ENCODE peak calls at places on chromosome 12, in ten cellular contexts. One of them, this sample, is unnamed.
A peak's percentile ranks its signal among the peaks of the same experiment; 100 is the strongest.

GRCh38 chr12:4214912-4215861 is 58.4 kb upstream of the CCND2 start:
- DNase-seq in activated CD8-positive, alpha-beta memory T cell treated with anti-CD3 and anti-CD28 coated beads for 24 hours: peak; percentile 69
- DNase-seq in stimulated activated naive B cell treated with anti-CD40 and anti-IgM and Interleukin-4, amounts not matched to agents 10 μg/mL and 1 μg/mL and 100 μg/mL, for 72 hours: peak; percentile 87
- DNase-seq in Peyer's patch: peak; percentile 60
- DNase-seq in OCI-LY7: no peak
- DNase-seq in fibroblast of mammary gland: no peak
- DNase-seq in activated T-cell treated with anti-CD3 and anti-CD28 coated beads for 1 hour: no peak
- DNase-seq in DMS79: no peak
- DNase-seq in AG09319: no peak
- DNase-seq in T47D: no peak
- DNase-seq in this sample: peak; percentile 85

GRCh38 chr12:6867407-6868210 is at the start of gene TPI1:
- DNase-seq in activated T-cell treated with anti-CD3 and anti-CD28 coated beads for 1 hour: peak; percentile 68
- DNase-seq in AG09319: peak; percentile 52
- DNase-seq in Peyer's patch: peak; percentile 85
- DNase-seq in T47D: peak; percentile 19
- DNase-seq in OCI-LY7: peak; percentile 79
- DNase-seq in fibroblast of mammary gland: peak; percentile 70
- DNase-seq in DMS79: peak; percentile 27
- DNase-seq in stimulated activated naive B cell treated with anti-CD40 and anti-IgM and Interleukin-4, amounts not matched to agents 10 μg/mL and 1 μg/mL and 100 μg/mL, for 72 hours: peak; percentile 70
- DNase-seq in activated CD8-positive, alpha-beta memory T cell treated with anti-CD3 and anti-CD28 coated beads for 24 hours: peak; percentile 90
- DNase-seq in this sample: peak; percentile 92

GRCh38 chr12:7107181-7108041 is 1.6 kb downstream of the C1RL start:
- DNase-seq in DMS79: no peak
- DNase-seq in activated CD8-positive, alpha-beta memory T cell treated with anti-CD3 and anti-CD28 coated beads for 24 hours: no peak
- DNase-seq in AG09319: no peak
- DNase-seq in T47D: no peak
- DNase-seq in stimulated activated naive B cell treated with anti-CD40 and anti-IgM and Interleukin-4, amounts not matched to agents 10 μg/mL and 1 μg/mL and 100 μg/mL, for 72 hours: no peak
- DNase-seq in OCI-LY7: no peak
- DNase-seq in activated T-cell treated with anti-CD3 and anti-CD28 coated beads for 1 hour: no peak
- DNase-seq in fibroblast of mammary gland: no peak
- DNase-seq in Peyer's patch: no peak
- DNase-seq in this sample: peak; percentile 34

GRCh38 chr12:7557227-7557626 is 53.6 kb upstream of the CD163 start:
- DNase-seq in activated CD8-positive, alpha-beta memory T cell treated with anti-CD3 and anti-CD28 coated beads for 24 hours: no peak
- DNase-seq in stimulated activated naive B cell treated with anti-CD40 and anti-IgM and Interleukin-4, amounts not matched to agents 10 μg/mL and 1 μg/mL and 100 μg/mL, for 72 hours: no peak
- DNase-seq in AG09319: no peak
- DNase-seq in DMS79: no peak
- DNase-seq in activated T-cell treated with anti-CD3 and anti-CD28 coated beads for 1 hour: no peak
- DNase-seq in OCI-LY7: no peak
- DNase-seq in T47D: no peak
- DNase-seq in fibroblast of mammary gland: peak; percentile 15
- DNase-seq in Peyer's patch: no peak
- DNase-seq in this sample: no peak

GRCh38 chr12:96985515-96986362 is 78.7 kb downstream of the NEDD1 start:
- DNase-seq in OCI-LY7: peak; percentile 27
- DNase-seq in fibroblast of mammary gland: no peak
- DNase-seq in AG09319: no peak
- DNase-seq in DMS79: peak; percentile 36
- DNase-seq in stimulated activated naive B cell treated with anti-CD40 and anti-IgM and Interleukin-4, amounts not matched to agents 10 μg/mL and 1 μg/mL and 100 μg/mL, for 72 hours: peak; percentile 19
- DNase-seq in Peyer's patch: no peak
- DNase-seq in activated T-cell treated with anti-CD3 and anti-CD28 coated beads for 1 hour: peak; percentile 20
- DNase-seq in activated CD8-positive, alpha-beta memory T cell treated with anti-CD3 and anti-CD28 coated beads for 24 hours: peak; percentile 81
- DNase-seq in T47D: peak; percentile 40
- DNase-seq in this sample: peak; percentile 36

GRCh38 chr12:112842441-112842840 is 50.9 kb downstream of the RPH3A start:
- DNase-seq in stimulated activated naive B cell treated with anti-CD40 and anti-IgM and Interleukin-4, amounts not matched to agents 10 μg/mL and 1 μg/mL and 100 μg/mL, for 72 hours: no peak
- DNase-seq in AG09319: no peak
- DNase-seq in activated T-cell treated with anti-CD3 and anti-CD28 coated beads for 1 hour: no peak
- DNase-seq in fibroblast of mammary gland: no peak
- DNase-seq in Peyer's patch: no peak
- DNase-seq in OCI-LY7: no peak
- DNase-seq in T47D: no peak
- DNase-seq in activated CD8-positive, alpha-beta memory T cell treated with anti-CD3 and anti-CD28 coated beads for 24 hours: no peak
- DNase-seq in DMS79: no peak
- DNase-seq in this sample: no peak

GRCh38 chr12:117854339-117855012 is 114.3 kb downstream of the KSR2 start:
- DNase-seq in DMS79: peak; percentile 20
- DNase-seq in activated CD8-positive, alpha-beta memory T cell treated with anti-CD3 and anti-CD28 coated beads for 24 hours: peak; percentile 69
- DNase-seq in OCI-LY7: peak; percentile 66
- DNase-seq in fibroblast of mammary gland: peak; percentile 60
- DNase-seq in AG09319: no peak
- DNase-seq in T47D: peak; percentile 50
- DNase-seq in activated T-cell treated with anti-CD3 and anti-CD28 coated beads for 1 hour: no peak
- DNase-seq in Peyer's patch: no peak
- DNase-seq in stimulated activated naive B cell treated with anti-CD40 and anti-IgM and Interleukin-4, amounts not matched to agents 10 μg/mL and 1 μg/mL and 100 μg/mL, for 72 hours: peak; percentile 46
- DNase-seq in this sample: peak; percentile 60

GRCh38 chr12:126033746-126034145 is 968.5 kb downstream of the AACS start:
- DNase-seq in OCI-LY7: no peak
- DNase-seq in AG09319: no peak
- DNase-seq in DMS79: no peak
- DNase-seq in activated T-cell treated with anti-CD3 and anti-CD28 coated beads for 1 hour: no peak
- DNase-seq in activated CD8-positive, alpha-beta memory T cell treated with anti-CD3 and anti-CD28 coated beads for 24 hours: no peak
- DNase-seq in stimulated activated naive B cell treated with anti-CD40 and anti-IgM and Interleukin-4, amounts not matched to agents 10 μg/mL and 1 μg/mL and 100 μg/mL, for 72 hours: no peak
- DNase-seq in T47D: no peak
- DNase-seq in fibroblast of mammary gland: no peak
- DNase-seq in Peyer's patch: no peak
- DNase-seq in this sample: no peak

GRCh38 chr12:41361791-41362190 is 173.7 kb downstream of the PDZRN4 start:
- DNase-seq in activated CD8-positive, alpha-beta memory T cell treated with anti-CD3 and anti-CD28 coated beads for 24 hours: no peak
- DNase-seq in stimulated activated naive B cell treated with anti-CD40 and anti-IgM and Interleukin-4, amounts not matched to agents 10 μg/mL and 1 μg/mL and 100 μg/mL, for 72 hours: no peak
- DNase-seq in activated T-cell treated with anti-CD3 and anti-CD28 coated beads for 1 hour: no peak
- DNase-seq in fibroblast of mammary gland: no peak
- DNase-seq in Peyer's patch: no peak
- DNase-seq in AG09319: no peak
- DNase-seq in DMS79: peak; percentile 39
- DNase-seq in OCI-LY7: no peak
- DNase-seq in T47D: no peak
- DNase-seq in this sample: no peak

GRCh38 chr12:113254298-113254697 is 33.0 kb downstream of the TPCN1 start:
- DNase-seq in T47D: no peak
- DNase-seq in AG09319: no peak
- DNase-seq in Peyer's patch: no peak
- DNase-seq in stimulated activated naive B cell treated with anti-CD40 and anti-IgM and Interleukin-4, amounts not matched to agents 10 μg/mL and 1 μg/mL and 100 μg/mL, for 72 hours: no peak
- DNase-seq in fibroblast of mammary gland: no peak
- DNase-seq in OCI-LY7: no peak
- DNase-seq in activated T-cell treated with anti-CD3 and anti-CD28 coated beads for 1 hour: no peak
- DNase-seq in activated CD8-positive, alpha-beta memory T cell treated with anti-CD3 and anti-CD28 coated beads for 24 hours: no peak
- DNase-seq in DMS79: no peak
- DNase-seq in this sample: no peak

GRCh38 chr12:6773662-6774351 is 1.5 kb downstream of the LAG3 start:
- DNase-seq in fibroblast of mammary gland: no peak
- DNase-seq in stimulated activated naive B cell treated with anti-CD40 and anti-IgM and Interleukin-4, amounts not matched to agents 10 μg/mL and 1 μg/mL and 100 μg/mL, for 72 hours: no peak
- DNase-seq in DMS79: no peak
- DNase-seq in activated T-cell treated with anti-CD3 and anti-CD28 coated beads for 1 hour: no peak
- DNase-seq in AG09319: no peak
- DNase-seq in activated CD8-positive, alpha-beta memory T cell treated with anti-CD3 and anti-CD28 coated beads for 24 hours: peak; percentile 89
- DNase-seq in OCI-LY7: no peak
- DNase-seq in Peyer's patch: no peak
- DNase-seq in T47D: no peak
- DNase-seq in this sample: no peak

GRCh38 chr12:100674009-100674888 is 100.8 kb downstream of the GAS2L3 start:
- DNase-seq in OCI-LY7: no peak
- DNase-seq in activated CD8-positive, alpha-beta memory T cell treated with anti-CD3 and anti-CD28 coated beads for 24 hours: no peak
- DNase-seq in Peyer's patch: no peak
- DNase-seq in activated T-cell treated with anti-CD3 and anti-CD28 coated beads for 1 hour: no peak
- DNase-seq in fibroblast of mammary gland: no peak
- DNase-seq in DMS79: no peak
- DNase-seq in T47D: no peak
- DNase-seq in stimulated activated naive B cell treated with anti-CD40 and anti-IgM and Interleukin-4, amounts not matched to agents 10 μg/mL and 1 μg/mL and 100 μg/mL, for 72 hours: no peak
- DNase-seq in AG09319: no peak
- DNase-seq in this sample: no peak

GRCh38 chr12:74381968-74382367 is 155.7 kb upstream of the ATXN7L3B start:
- DNase-seq in fibroblast of mammary gland: no peak
- DNase-seq in Peyer's patch: no peak
- DNase-seq in activated CD8-positive, alpha-beta memory T cell treated with anti-CD3 and anti-CD28 coated beads for 24 hours: no peak
- DNase-seq in stimulated activated naive B cell treated with anti-CD40 and anti-IgM and Interleukin-4, amounts not matched to agents 10 μg/mL and 1 μg/mL and 100 μg/mL, for 72 hours: no peak
- DNase-seq in activated T-cell treated with anti-CD3 and anti-CD28 coated beads for 1 hour: no peak
- DNase-seq in T47D: no peak
- DNase-seq in OCI-LY7: no peak
- DNase-seq in DMS79: no peak
- DNase-seq in AG09319: no peak
- DNase-seq in this sample: no peak

GRCh38 chr12:81084848-81085350 is 7.0 kb downstream of the ACSS3 start:
- DNase-seq in fibroblast of mammary gland: no peak
- DNase-seq in T47D: no peak
- DNase-seq in AG09319: no peak
- DNase-seq in activated CD8-positive, alpha-beta memory T cell treated with anti-CD3 and anti-CD28 coated beads for 24 hours: no peak
- DNase-seq in activated T-cell treated with anti-CD3 and anti-CD28 coated beads for 1 hour: no peak
- DNase-seq in Peyer's patch: no peak
- DNase-seq in OCI-LY7: no peak
- DNase-seq in DMS79: no peak
- DNase-seq in stimulated activated naive B cell treated with anti-CD40 and anti-IgM and Interleukin-4, amounts not matched to agents 10 μg/mL and 1 μg/mL and 100 μg/mL, for 72 hours: no peak
- DNase-seq in this sample: no peak

GRCh38 chr12:1605129-1606020 is 11.0 kb upstream of the FBXL14 start:
- DNase-seq in T47D: peak; percentile 58
- DNase-seq in OCI-LY7: peak; percentile 85
- DNase-seq in activated T-cell treated with anti-CD3 and anti-CD28 coated beads for 1 hour: peak; percentile 39
- DNase-seq in stimulated activated naive B cell treated with anti-CD40 and anti-IgM and Interleukin-4, amounts not matched to agents 10 μg/mL and 1 μg/mL and 100 μg/mL, for 72 hours: peak; percentile 43
- DNase-seq in AG09319: peak; percentile 92
- DNase-seq in activated CD8-positive, alpha-beta memory T cell treated with anti-CD3 and anti-CD28 coated beads for 24 hours: peak; percentile 75
- DNase-seq in DMS79: peak; percentile 77
- DNase-seq in fibroblast of mammary gland: peak; percentile 85
- DNase-seq in Peyer's patch: peak; percentile 65
- DNase-seq in this sample: peak; percentile 88

GRCh38 chr12:49296034-49296835 is 1.3 kb downstream of the PRPH start:
- DNase-seq in OCI-LY7: peak; percentile 69
- DNase-seq in fibroblast of mammary gland: no peak
- DNase-seq in activated T-cell treated with anti-CD3 and anti-CD28 coated beads for 1 hour: peak; percentile 51
- DNase-seq in stimulated activated naive B cell treated with anti-CD40 and anti-IgM and Interleukin-4, amounts not matched to agents 10 μg/mL and 1 μg/mL and 100 μg/mL, for 72 hours: peak; percentile 38
- DNase-seq in activated CD8-positive, alpha-beta memory T cell treated with anti-CD3 and anti-CD28 coated beads for 24 hours: peak; percentile 86
- DNase-seq in Peyer's patch: peak; percentile 24
- DNase-seq in DMS79: no peak
- DNase-seq in T47D: peak; percentile 77
- DNase-seq in AG09319: no peak
- DNase-seq in this sample: peak; percentile 61

GRCh38 chr12:26197832-26198231 is 2.5 kb downstream of the SSPN start:
- DNase-seq in stimulated activated naive B cell treated with anti-CD40 and anti-IgM and Interleukin-4, amounts not matched to agents 10 μg/mL and 1 μg/mL and 100 μg/mL, for 72 hours: no peak
- DNase-seq in Peyer's patch: no peak
- DNase-seq in fibroblast of mammary gland: no peak
- DNase-seq in activated CD8-positive, alpha-beta memory T cell treated with anti-CD3 and anti-CD28 coated beads for 24 hours: no peak
- DNase-seq in activated T-cell treated with anti-CD3 and anti-CD28 coated beads for 1 hour: no peak
- DNase-seq in AG09319: no peak
- DNase-seq in T47D: no peak
- DNase-seq in OCI-LY7: no peak
- DNase-seq in DMS79: no peak
- DNase-seq in this sample: no peak

GRCh38 chr12:90010089-90010488 is 301.5 kb upstream of the ATP2B1 start:
- DNase-seq in DMS79: no peak
- DNase-seq in fibroblast of mammary gland: no peak
- DNase-seq in AG09319: no peak
- DNase-seq in stimulated activated naive B cell treated with anti-CD40 and anti-IgM and Interleukin-4, amounts not matched to agents 10 μg/mL and 1 μg/mL and 100 μg/mL, for 72 hours: no peak
- DNase-seq in T47D: no peak
- DNase-seq in activated CD8-positive, alpha-beta memory T cell treated with anti-CD3 and anti-CD28 coated beads for 24 hours: no peak
- DNase-seq in OCI-LY7: no peak
- DNase-seq in Peyer's patch: no peak
- DNase-seq in activated T-cell treated with anti-CD3 and anti-CD28 coated beads for 1 hour: no peak
- DNase-seq in this sample: no peak

GRCh38 chr12:5661820-5662219 is 229.9 kb downstream of the NTF3 start:
- DNase-seq in activated CD8-positive, alpha-beta memory T cell treated with anti-CD3 and anti-CD28 coated beads for 24 hours: no peak
- DNase-seq in T47D: no peak
- DNase-seq in Peyer's patch: no peak
- DNase-seq in stimulated activated naive B cell treated with anti-CD40 and anti-IgM and Interleukin-4, amounts not matched to agents 10 μg/mL and 1 μg/mL and 100 μg/mL, for 72 hours: no peak
- DNase-seq in DMS79: no peak
- DNase-seq in activated T-cell treated with anti-CD3 and anti-CD28 coated beads for 1 hour: no peak
- DNase-seq in fibroblast of mammary gland: no peak
- DNase-seq in OCI-LY7: no peak
- DNase-seq in AG09319: no peak
- DNase-seq in this sample: no peak

GRCh38 chr12:64160718-64161060 is 61.4 kb downstream of the KICS2 start:
- DNase-seq in Peyer's patch: no peak
- DNase-seq in activated CD8-positive, alpha-beta memory T cell treated with anti-CD3 and anti-CD28 coated beads for 24 hours: no peak
- DNase-seq in DMS79: no peak
- DNase-seq in AG09319: no peak
- DNase-seq in OCI-LY7: no peak
- DNase-seq in stimulated activated naive B cell treated with anti-CD40 and anti-IgM and Interleukin-4, amounts not matched to agents 10 μg/mL and 1 μg/mL and 100 μg/mL, for 72 hours: no peak
- DNase-seq in activated T-cell treated with anti-CD3 and anti-CD28 coated beads for 1 hour: no peak
- DNase-seq in T47D: no peak
- DNase-seq in fibroblast of mammary gland: peak; percentile 84
- DNase-seq in this sample: no peak

GRCh38 chr12:132429932-132430643 is 59.9 kb upstream of the FBRSL1 start:
- DNase-seq in activated CD8-positive, alpha-beta memory T cell treated with anti-CD3 and anti-CD28 coated beads for 24 hours: peak; percentile 76
- DNase-seq in activated T-cell treated with anti-CD3 and anti-CD28 coated beads for 1 hour: peak; percentile 46
- DNase-seq in DMS79: peak; percentile 86
- DNase-seq in stimulated activated naive B cell treated with anti-CD40 and anti-IgM and Interleukin-4, amounts not matched to agents 10 μg/mL and 1 μg/mL and 100 μg/mL, for 72 hours: peak; percentile 50
- DNase-seq in OCI-LY7: peak; percentile 86
- DNase-seq in T47D: no peak
- DNase-seq in Peyer's patch: peak; percentile 89
- DNase-seq in AG09319: no peak
- DNase-seq in fibroblast of mammary gland: no peak
- DNase-seq in this sample: peak; percentile 63

GRCh38 chr12:78087363-78087675 is 256.6 kb downstream of the NAV3 start:
- DNase-seq in OCI-LY7: no peak
- DNase-seq in AG09319: no peak
- DNase-seq in DMS79: no peak
- DNase-seq in activated CD8-positive, alpha-beta memory T cell treated with anti-CD3 and anti-CD28 coated beads for 24 hours: no peak
- DNase-seq in activated T-cell treated with anti-CD3 and anti-CD28 coated beads for 1 hour: no peak
- DNase-seq in Peyer's patch: no peak
- DNase-seq in T47D: no peak
- DNase-seq in fibroblast of mammary gland: no peak
- DNase-seq in stimulated activated naive B cell treated with anti-CD40 and anti-IgM and Interleukin-4, amounts not matched to agents 10 μg/mL and 1 μg/mL and 100 μg/mL, for 72 hours: no peak
- DNase-seq in this sample: no peak

GRCh38 chr12:15532364-15532977 is 210.2 kb downstream of the PTPRO start:
- DNase-seq in activated CD8-positive, alpha-beta memory T cell treated with anti-CD3 and anti-CD28 coated beads for 24 hours: no peak
- DNase-seq in fibroblast of mammary gland: peak; percentile 91
- DNase-seq in T47D: no peak
- DNase-seq in activated T-cell treated with anti-CD3 and anti-CD28 coated beads for 1 hour: peak; percentile 28
- DNase-seq in DMS79: no peak
- DNase-seq in OCI-LY7: peak; percentile 72
- DNase-seq in Peyer's patch: peak; percentile 41
- DNase-seq in AG09319: no peak
- DNase-seq in stimulated activated naive B cell treated with anti-CD40 and anti-IgM and Interleukin-4, amounts not matched to agents 10 μg/mL and 1 μg/mL and 100 μg/mL, for 72 hours: peak; percentile 39
- DNase-seq in this sample: peak; percentile 66

GRCh38 chr12:28114488-28114887 is 75.8 kb upstream of the CCDC91 start:
- DNase-seq in Peyer's patch: no peak
- DNase-seq in DMS79: no peak
- DNase-seq in stimulated activated naive B cell treated with anti-CD40 and anti-IgM and Interleukin-4, amounts not matched to agents 10 μg/mL and 1 μg/mL and 100 μg/mL, for 72 hours: no peak
- DNase-seq in AG09319: no peak
- DNase-seq in OCI-LY7: no peak
- DNase-seq in fibroblast of mammary gland: peak; percentile 58
- DNase-seq in activated T-cell treated with anti-CD3 and anti-CD28 coated beads for 1 hour: no peak
- DNase-seq in T47D: no peak
- DNase-seq in activated CD8-positive, alpha-beta memory T cell treated with anti-CD3 and anti-CD28 coated beads for 24 hours: no peak
- DNase-seq in this sample: no peak

GRCh38 chr12:108679282-108679681 is 45.6 kb upstream of the SELPLG start:
- DNase-seq in OCI-LY7: peak; percentile 36
- DNase-seq in activated T-cell treated with anti-CD3 and anti-CD28 coated beads for 1 hour: no peak
- DNase-seq in stimulated activated naive B cell treated with anti-CD40 and anti-IgM and Interleukin-4, amounts not matched to agents 10 μg/mL and 1 μg/mL and 100 μg/mL, for 72 hours: no peak
- DNase-seq in activated CD8-positive, alpha-beta memory T cell treated with anti-CD3 and anti-CD28 coated beads for 24 hours: no peak
- DNase-seq in T47D: no peak
- DNase-seq in fibroblast of mammary gland: no peak
- DNase-seq in Peyer's patch: no peak
- DNase-seq in DMS79: no peak
- DNase-seq in AG09319: no peak
- DNase-seq in this sample: no peak

GRCh38 chr12:124696689-124697476 is 129.5 kb upstream of the NCOR2 start:
- DNase-seq in OCI-LY7: no peak
- DNase-seq in DMS79: peak; percentile 64
- DNase-seq in stimulated activated naive B cell treated with anti-CD40 and anti-IgM and Interleukin-4, amounts not matched to agents 10 μg/mL and 1 μg/mL and 100 μg/mL, for 72 hours: no peak
- DNase-seq in fibroblast of mammary gland: no peak
- DNase-seq in activated T-cell treated with anti-CD3 and anti-CD28 coated beads for 1 hour: no peak
- DNase-seq in activated CD8-positive, alpha-beta memory T cell treated with anti-CD3 and anti-CD28 coated beads for 24 hours: no peak
- DNase-seq in AG09319: no peak
- DNase-seq in Peyer's patch: no peak
- DNase-seq in T47D: no peak
- DNase-seq in this sample: no peak

GRCh38 chr12:53495903-53496751 is 3.1 kb downstream of the MAP3K12 start:
- DNase-seq in Peyer's patch: no peak
- DNase-seq in OCI-LY7: no peak
- DNase-seq in stimulated activated naive B cell treated with anti-CD40 and anti-IgM and Interleukin-4, amounts not matched to agents 10 μg/mL and 1 μg/mL and 100 μg/mL, for 72 hours: no peak
- DNase-seq in T47D: no peak
- DNase-seq in DMS79: no peak
- DNase-seq in activated T-cell treated with anti-CD3 and anti-CD28 coated beads for 1 hour: no peak
- DNase-seq in fibroblast of mammary gland: peak; percentile 81
- DNase-seq in activated CD8-positive, alpha-beta memory T cell treated with anti-CD3 and anti-CD28 coated beads for 24 hours: no peak
- DNase-seq in AG09319: peak; percentile 58
- DNase-seq in this sample: no peak

GRCh38 chr12:29278673-29279420 is 102.1 kb downstream of the ERGIC2 start:
- DNase-seq in AG09319: peak; percentile 24
- DNase-seq in Peyer's patch: no peak
- DNase-seq in T47D: no peak
- DNase-seq in OCI-LY7: no peak
- DNase-seq in fibroblast of mammary gland: peak; percentile 76
- DNase-seq in activated CD8-positive, alpha-beta memory T cell treated with anti-CD3 and anti-CD28 coated beads for 24 hours: no peak
- DNase-seq in DMS79: no peak
- DNase-seq in activated T-cell treated with anti-CD3 and anti-CD28 coated beads for 1 hour: no peak
- DNase-seq in stimulated activated naive B cell treated with anti-CD40 and anti-IgM and Interleukin-4, amounts not matched to agents 10 μg/mL and 1 μg/mL and 100 μg/mL, for 72 hours: no peak
- DNase-seq in this sample: no peak

This sample was measured in GM12865.